ENCODE peak calls at places on chromosome 21, in seven cellular contexts. One of them, this sample, is unnamed.

GRCh38 chr21:36429672-36430546 is 44.7 kb downstream of the CHAF1B start:
- DNase-seq in body of pancreas: peak
- DNase-seq in heart left ventricle: peak
- DNase-seq in NB4: peak
- DNase-seq in uterus: peak
- DNase-seq in lower leg skin: peak
- DNase-seq in GM12878: peak
- DNase-seq in this sample: peak

GRCh38 chr21:25862112-25862511 is 127.3 kb downstream of the GABPA start:
- DNase-seq in body of pancreas: no peak
- DNase-seq in heart left ventricle: no peak
- DNase-seq in NB4: no peak
- DNase-seq in uterus: no peak
- DNase-seq in lower leg skin: no peak
- DNase-seq in GM12878: no peak
- DNase-seq in this sample: no peak

GRCh38 chr21:32256873-32257620 is 21.8 kb downstream of the MIS18A start:
- DNase-seq in body of pancreas: peak
- DNase-seq in heart left ventricle: peak
- DNase-seq in NB4: no peak
- DNase-seq in uterus: peak
- DNase-seq in lower leg skin: peak
- DNase-seq in GM12878: no peak
- DNase-seq in this sample: peak

GRCh38 chr21:43657355-43658093 is 1.8 kb downstream of the HSF2BP start:
- DNase-seq in body of pancreas: peak
- DNase-seq in heart left ventricle: peak
- DNase-seq in NB4: no peak
- DNase-seq in uterus: no peak
- DNase-seq in lower leg skin: peak
- DNase-seq in GM12878: no peak
- DNase-seq in this sample: no peak

GRCh38 chr21:43974791-43975468 is 37.2 kb upstream of the TRAPPC10 start:
- DNase-seq in body of pancreas: no peak
- DNase-seq in heart left ventricle: no peak
- DNase-seq in NB4: no peak
- DNase-seq in uterus: no peak
- DNase-seq in lower leg skin: no peak
- DNase-seq in GM12878: no peak
- DNase-seq in this sample: no peak

GRCh38 chr21:36551731-36552457 is 72.0 kb upstream of the CLDN14 start:
- DNase-seq in body of pancreas: no peak
- DNase-seq in heart left ventricle: no peak
- DNase-seq in NB4: no peak
- DNase-seq in uterus: no peak
- DNase-seq in lower leg skin: no peak
- DNase-seq in GM12878: no peak
- DNase-seq in this sample: no peak

GRCh38 chr21:15282666-15283065 is 217.9 kb upstream of the NRIP1 start:
- DNase-seq in body of pancreas: no peak
- DNase-seq in heart left ventricle: no peak
- DNase-seq in NB4: no peak
- DNase-seq in uterus: no peak
- DNase-seq in lower leg skin: no peak
- DNase-seq in GM12878: no peak
- DNase-seq in this sample: no peak

GRCh38 chr21:22200378-22201092 is 1202.3 kb downstream of the NCAM2 start:
- DNase-seq in body of pancreas: no peak
- DNase-seq in heart left ventricle: no peak
- DNase-seq in NB4: no peak
- DNase-seq in uterus: no peak
- DNase-seq in lower leg skin: no peak
- DNase-seq in GM12878: no peak
- DNase-seq in this sample: no peak

GRCh38 chr21:34836103-34836932 is 167.5 kb downstream of the CLIC6 start:
- DNase-seq in body of pancreas: peak
- DNase-seq in heart left ventricle: peak
- DNase-seq in NB4: peak
- DNase-seq in uterus: peak
- DNase-seq in lower leg skin: peak
- DNase-seq in GM12878: no peak
- DNase-seq in this sample: peak
- TF ChIP-seq POLR2A in body of pancreas: no peak
- TF ChIP-seq POLR2A in heart left ventricle: no peak
- TF ChIP-seq POLR2A in NB4: no peak
- TF ChIP-seq POLR2A in uterus: no peak
- TF ChIP-seq POLR2A in lower leg skin: no peak
- TF ChIP-seq POLR2A in GM12878: no peak
- TF ChIP-seq POLR2A in this sample: no peak

GRCh38 chr21:45507523-45507875 is 34.7 kb downstream of the SLC19A1 start:
- DNase-seq in body of pancreas: no peak
- DNase-seq in heart left ventricle: no peak
- DNase-seq in NB4: peak
- DNase-seq in uterus: no peak
- DNase-seq in lower leg skin: peak
- DNase-seq in GM12878: no peak
- DNase-seq in this sample: no peak
- TF ChIP-seq CTCF in body of pancreas: no peak
- TF ChIP-seq CTCF in heart left ventricle: no peak
- TF ChIP-seq CTCF in NB4: no peak
- TF ChIP-seq CTCF in uterus: no peak
- TF ChIP-seq CTCF in lower leg skin: no peak
- TF ChIP-seq CTCF in GM12878: no peak
- TF ChIP-seq CTCF in this sample: no peak

DNA sequence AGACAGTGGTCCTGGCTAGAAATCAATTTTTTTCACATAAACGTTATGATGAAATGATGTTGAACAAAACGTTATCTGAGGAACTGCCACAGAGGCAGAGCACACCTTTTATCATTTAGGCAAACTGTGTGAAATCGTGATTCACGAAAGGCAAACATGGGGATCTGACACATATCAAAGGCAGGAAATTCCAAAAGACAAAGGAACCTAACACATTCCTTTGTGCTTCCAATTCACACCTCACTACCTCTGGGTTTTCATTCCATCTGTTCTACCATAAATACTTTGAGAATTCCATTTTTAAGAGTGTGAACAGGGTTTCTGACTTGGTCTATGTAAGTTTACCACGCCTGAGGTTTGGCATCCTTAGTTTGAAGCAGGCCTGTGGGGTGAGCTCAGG is 119.5 kb upstream of the KRTAP19-8 start:
- DNase-seq in body of pancreas: no peak
- DNase-seq in heart left ventricle: no peak
- DNase-seq in NB4: no peak
- DNase-seq in uterus: no peak
- DNase-seq in lower leg skin: no peak
- DNase-seq in GM12878: no peak
- DNase-seq in this sample: no peak
- TF ChIP-seq POLR2A in body of pancreas: no peak
- TF ChIP-seq POLR2A in heart left ventricle: no peak
- TF ChIP-seq POLR2A in NB4: no peak
- TF ChIP-seq POLR2A in uterus: no peak
- TF ChIP-seq POLR2A in lower leg skin: no peak
- TF ChIP-seq POLR2A in GM12878: no peak
- TF ChIP-seq POLR2A in this sample: no peak

GRCh38 chr21:37717534-37717933 is 198.7 kb downstream of the KCNJ6 start:
- DNase-seq in body of pancreas: no peak
- DNase-seq in heart left ventricle: no peak
- DNase-seq in NB4: no peak
- DNase-seq in uterus: no peak
- DNase-seq in lower leg skin: no peak
- DNase-seq in GM12878: no peak
- DNase-seq in this sample: no peak
- TF ChIP-seq CTCF in body of pancreas: no peak
- TF ChIP-seq CTCF in heart left ventricle: no peak
- TF ChIP-seq CTCF in NB4: no peak
- TF ChIP-seq CTCF in uterus: no peak
- TF ChIP-seq CTCF in lower leg skin: no peak
- TF ChIP-seq CTCF in GM12878: no peak
- TF ChIP-seq CTCF in this sample: no peak

GRCh38 chr21:34526618-34527290 is 14.7 kb upstream of the KCNE1 start:
- DNase-seq in body of pancreas: peak
- DNase-seq in heart left ventricle: peak
- DNase-seq in NB4: no peak
- DNase-seq in uterus: peak
- DNase-seq in lower leg skin: no peak
- DNase-seq in GM12878: no peak
- DNase-seq in this sample: peak
- TF ChIP-seq POLR2A in body of pancreas: peak
- TF ChIP-seq POLR2A in heart left ventricle: peak
- TF ChIP-seq POLR2A in NB4: no peak
- TF ChIP-seq POLR2A in uterus: peak
- TF ChIP-seq POLR2A in lower leg skin: no peak
- TF ChIP-seq POLR2A in GM12878: no peak
- TF ChIP-seq POLR2A in this sample: no peak

GRCh38 chr21:34874689-34875513 is 174.2 kb downstream of the RUNX1 start:
- DNase-seq in body of pancreas: no peak
- DNase-seq in heart left ventricle: no peak
- DNase-seq in NB4: no peak
- DNase-seq in uterus: no peak
- DNase-seq in lower leg skin: no peak
- DNase-seq in GM12878: no peak
- DNase-seq in this sample: no peak
- TF ChIP-seq CTCF in body of pancreas: no peak
- TF ChIP-seq CTCF in heart left ventricle: no peak
- TF ChIP-seq CTCF in NB4: no peak
- TF ChIP-seq CTCF in uterus: no peak
- TF ChIP-seq CTCF in lower leg skin: no peak
- TF ChIP-seq CTCF in GM12878: no peak
- TF ChIP-seq CTCF in this sample: no peak

GRCh38 chr21:39387461-39388037 is 38.7 kb upstream of the HMGN1 start:
- DNase-seq in body of pancreas: peak
- DNase-seq in heart left ventricle: peak
- DNase-seq in NB4: peak
- DNase-seq in uterus: peak
- DNase-seq in lower leg skin: peak
- DNase-seq in GM12878: peak
- DNase-seq in this sample: peak
- TF ChIP-seq POLR2A in body of pancreas: peak
- TF ChIP-seq POLR2A in heart left ventricle: no peak
- TF ChIP-seq POLR2A in NB4: peak
- TF ChIP-seq POLR2A in uterus: no peak
- TF ChIP-seq POLR2A in lower leg skin: no peak
- TF ChIP-seq POLR2A in GM12878: peak
- TF ChIP-seq POLR2A in this sample: no peak